ENCODE peak calls at places on chromosomes 2 and 18, in five cellular contexts. K, P, G, Z and E are unnamed samples.

GRCh38 chr2:120736202-120736954 is 710 bp downstream of the GLI2 start:
- ATAC-seq in G (peak; percentile 9), Z (no peak), P (peak; percentile 37), K (no peak), E (peak; percentile 23)

GRCh38 chr2:68878071-68878711 is 7.0 kb upstream of the BMP10 start:
- ATAC-seq in P (no peak), K (no peak), G (no peak), Z (no peak), E (no peak)

GRCh38 chr2:33344230-33344629 is 132.2 kb upstream of the RASGRP3 start:
- ATAC-seq in P (no peak), K (peak; percentile 54), Z (no peak), G (peak; percentile 50), E (no peak)

GRCh38 chr2:24179683-24180082 is 4.8 kb downstream of the FAM228A start:
- ATAC-seq in K (no peak), P (no peak), G (no peak), Z (no peak), E (no peak)

GRCh38 chr2:20496069-20496468 is 49.2 kb downstream of the RHOB start:
- ATAC-seq in G (no peak), Z (peak; percentile 30), K (no peak), P (peak; percentile 62), E (peak; percentile 78)

GRCh38 chr2:127620867-127621266 is 25.1 kb upstream of the GPR17 start:
- ATAC-seq in K (no peak), G (no peak), P (no peak), Z (no peak), E (no peak)

GRCh38 chr2:10087360-10087759 is 7.1 kb upstream of the CYS1 start:
- ATAC-seq in Z (peak; percentile 9), K (no peak), G (no peak), P (peak; percentile 49), E (no peak)

GRCh38 chr18:36112302-36112701 is 16.8 kb downstream of the SLC39A6 start:
- ATAC-seq in G (no peak), Z (no peak), P (no peak), K (no peak), E (no peak)

GRCh38 chr2:8225257-8225656 is 456.6 kb upstream of the ID2 start:
- ATAC-seq in P (peak; percentile 55), K (no peak), G (no peak), Z (no peak), E (no peak)

GRCh38 chr2:112803691-112804521 is 19.6 kb upstream of the IL1A start:
- ATAC-seq in P (peak; percentile 92), Z (no peak), G (peak; percentile 44), K (no peak), E (peak; percentile 44)

GRCh38 chr2:108414945-108415344 is 34.1 kb upstream of the GCC2 start:
- ATAC-seq in G (peak; percentile 42), P (no peak), K (no peak), Z (no peak), E (no peak)

GRCh38 chr18:77222464-77222863 is 27.2 kb upstream of the GALR1 start:
- ATAC-seq in P (no peak), G (no peak), Z (no peak), K (no peak), E (no peak)